ENCODE peak calls at places on chromosomes 5 and 9, in ten cellular contexts. N, E, S, P, L, Z, F, X, C and I are unnamed samples.

GRCh38 chr5:155689403-155689802 is 637.6 kb upstream of the SGCD start:
- DNase-seq in N (no peak), E (no peak), S (no peak), P (no peak), L (no peak), Z (no peak), F (peak), X (no peak), C (peak), I (no peak)

GRCh38 chr5:5688925-5689310 is 266.4 kb downstream of the ICE1 start:
- DNase-seq in N (no peak), E (no peak), S (no peak), P (no peak), L (no peak), Z (no peak), F (no peak), X (no peak), C (no peak), I (no peak)

GRCh38 chr5:93576015-93576414 is 5.0 kb downstream of the NR2F1-AS1 start:
- DNase-seq in N (no peak), E (no peak), S (no peak), P (no peak), L (no peak), Z (no peak), F (peak), X (no peak), C (no peak), I (no peak)

GRCh38 chr5:97838214-97838613 is 655.2 kb upstream of the RIOK2 start:
- DNase-seq in N (no peak), E (peak), S (no peak), P (peak), L (no peak), Z (peak), F (no peak), X (peak), C (no peak), I (no peak)

GRCh38 chr5:118068886-118069285 is 919.5 kb downstream of the DTWD2 start:
- DNase-seq in N (no peak), E (no peak), S (no peak), P (no peak), L (no peak), Z (no peak), F (no peak), X (no peak), C (no peak), I (no peak)

GRCh38 chr5:141969783-141970741 is 1.2 kb downstream of the RNF14 start:
- DNase-seq in N (peak), E (peak), S (peak), P (no peak), L (no peak), Z (no peak), F (no peak), X (no peak), C (peak), I (peak)

GRCh38 chr5:10503997-10504761 is 59.7 kb upstream of the ANKRD33B start:
- DNase-seq in N (no peak), E (no peak), S (no peak), P (peak), L (peak), Z (no peak), F (no peak), X (no peak), C (no peak), I (no peak)

GRCh38 chr9:131738838-131739191 is 1.1 kb downstream of the RAPGEF1 start:
- DNase-seq in N (peak), E (peak), S (peak), P (no peak), L (no peak), Z (peak), F (peak), X (no peak), C (peak), I (no peak)

GRCh38 chr9:136278221-136278620 is 25.7 kb downstream of the CCDC187 start:
- DNase-seq in N (no peak), E (no peak), S (no peak), P (no peak), L (no peak), Z (no peak), F (no peak), X (no peak), C (no peak), I (no peak)

GRCh38 chr5:178785999-178786398 is 55.5 kb upstream of the ZNF354A start:
- DNase-seq in N (peak), E (no peak), S (no peak), P (no peak), L (no peak), Z (no peak), F (no peak), X (no peak), C (no peak), I (no peak)

GRCh38 chr5:73299665-73300435 is 126.9 kb downstream of the TMEM174 start:
- DNase-seq in N (no peak), E (no peak), S (no peak), P (peak), L (peak), Z (no peak), F (peak), X (no peak), C (peak), I (no peak)

GRCh38 chr5:80782626-80783025 is 127.8 kb upstream of the DHFR start:
- DNase-seq in N (no peak), E (no peak), S (no peak), P (no peak), L (no peak), Z (no peak), F (no peak), X (no peak), C (no peak), I (no peak)

GRCh38 chr5:56215019-56215830 is 17.9 kb downstream of the ANKRD55 start:
- DNase-seq in N (no peak), E (no peak), S (no peak), P (no peak), L (no peak), Z (no peak), F (no peak), X (no peak), C (no peak), I (no peak)

GRCh38 chr5:107832746-107833145 is 162.0 kb upstream of the EFNA5 start:
- DNase-seq in N (no peak), E (no peak), S (no peak), P (no peak), L (no peak), Z (no peak), F (no peak), X (no peak), C (no peak), I (no peak)

GRCh38 chr9:124282442-124283231 is 24.9 kb downstream of the NEK6 start:
- DNase-seq in N (peak), E (no peak), S (no peak), P (peak), L (no peak), Z (no peak), F (no peak), X (no peak), C (no peak), I (no peak)

GRCh38 chr5:42547146-42547545 is 123.9 kb downstream of the GHR start:
- DNase-seq in N (peak), E (no peak), S (no peak), P (peak), L (no peak), Z (peak), F (no peak), X (no peak), C (no peak), I (no peak)

GRCh38 chr9:124264812-124265211 is 7.1 kb downstream of the NEK6 start:
- DNase-seq in N (no peak), E (no peak), S (peak), P (peak), L (no peak), Z (no peak), F (no peak), X (no peak), C (no peak), I (no peak)

GRCh38 chr5:96963267-96963666 is 27.4 kb downstream of the LNPEP start:
- DNase-seq in N (peak), E (no peak), S (peak), P (peak), L (no peak), Z (no peak), F (no peak), X (no peak), C (no peak), I (no peak)

GRCh38 chr9:122536138-122536537 is 9.0 kb upstream of the OR1N1 start:
- DNase-seq in N (no peak), E (no peak), S (no peak), P (no peak), L (no peak), Z (no peak), F (no peak), X (no peak), C (no peak), I (no peak)

GRCh38 chr9:36827593-36827992 is 206.5 kb downstream of the PAX5 start:
- DNase-seq in N (no peak), E (no peak), S (no peak), P (no peak), L (no peak), Z (no peak), F (peak), X (no peak), C (peak), I (no peak)

GRCh38 chr5:150641826-150642566 is 1.5 kb downstream of the SYNPO start:
- DNase-seq in N (no peak), E (no peak), S (no peak), P (no peak), L (no peak), Z (no peak), F (peak), X (no peak), C (no peak), I (no peak)

GRCh38 chr9:98083059-98083458 is 26.5 kb downstream of the NANS start:
- DNase-seq in N (peak), E (no peak), S (no peak), P (peak), L (no peak), Z (no peak), F (no peak), X (no peak), C (no peak), I (peak)

GRCh38 chr5:159668556-159668955 is 247.7 kb upstream of the ADRA1B start:
- DNase-seq in N (no peak), E (no peak), S (no peak), P (no peak), L (no peak), Z (no peak), F (no peak), X (no peak), C (no peak), I (no peak)

GRCh38 chr9:10242255-10242654 is 370.5 kb downstream of the PTPRD start:
- DNase-seq in N (no peak), E (no peak), S (no peak), P (no peak), L (no peak), Z (no peak), F (no peak), X (no peak), C (no peak), I (no peak)

GRCh38 chr5:136191304-136192014 is 1.5 kb downstream of the SMIM32 start:
- DNase-seq in N (peak), E (no peak), S (no peak), P (peak), L (peak), Z (peak), F (peak), X (no peak), C (peak), I (peak)

GRCh38 chr5:122721127-122721526 is 53.8 kb upstream of the SNX2 start:
- DNase-seq in N (no peak), E (no peak), S (no peak), P (no peak), L (no peak), Z (no peak), F (no peak), X (no peak), C (no peak), I (no peak)

GRCh38 chr5:87268970-87269377 is 1.3 kb downstream of the RASA1 start:
- DNase-seq in N (no peak), E (no peak), S (no peak), P (no peak), L (no peak), Z (no peak), F (no peak), X (no peak), C (no peak), I (no peak)

GRCh38 chr5:112329429-112330090 is 89.5 kb downstream of the EPB41L4A start:
- DNase-seq in N (no peak), E (peak), S (peak), P (no peak), L (peak), Z (no peak), F (peak), X (no peak), C (peak), I (no peak)

GRCh38 chr9:89889865-89890264 is 285.1 kb downstream of the GADD45G start:
- DNase-seq in N (no peak), E (no peak), S (no peak), P (no peak), L (no peak), Z (no peak), F (no peak), X (no peak), C (no peak), I (no peak)

GRCh38 chr9:113958556-113958955 is 82.4 kb downstream of the ZNF618 start:
- DNase-seq in N (no peak), E (no peak), S (no peak), P (no peak), L (no peak), Z (no peak), F (no peak), X (no peak), C (no peak), I (peak)

GRCh38 chr5:63249960-63250359 is 671.3 kb downstream of the LRRC70 start:
- DNase-seq in N (no peak), E (no peak), S (no peak), P (no peak), L (no peak), Z (no peak), F (no peak), X (no peak), C (no peak), I (no peak)

GRCh38 chr5:36458746-36459145 is 147.7 kb upstream of the SLC1A3 start:
- DNase-seq in N (no peak), E (no peak), S (no peak), P (no peak), L (no peak), Z (peak), F (no peak), X (no peak), C (no peak), I (no peak)

DNA sequence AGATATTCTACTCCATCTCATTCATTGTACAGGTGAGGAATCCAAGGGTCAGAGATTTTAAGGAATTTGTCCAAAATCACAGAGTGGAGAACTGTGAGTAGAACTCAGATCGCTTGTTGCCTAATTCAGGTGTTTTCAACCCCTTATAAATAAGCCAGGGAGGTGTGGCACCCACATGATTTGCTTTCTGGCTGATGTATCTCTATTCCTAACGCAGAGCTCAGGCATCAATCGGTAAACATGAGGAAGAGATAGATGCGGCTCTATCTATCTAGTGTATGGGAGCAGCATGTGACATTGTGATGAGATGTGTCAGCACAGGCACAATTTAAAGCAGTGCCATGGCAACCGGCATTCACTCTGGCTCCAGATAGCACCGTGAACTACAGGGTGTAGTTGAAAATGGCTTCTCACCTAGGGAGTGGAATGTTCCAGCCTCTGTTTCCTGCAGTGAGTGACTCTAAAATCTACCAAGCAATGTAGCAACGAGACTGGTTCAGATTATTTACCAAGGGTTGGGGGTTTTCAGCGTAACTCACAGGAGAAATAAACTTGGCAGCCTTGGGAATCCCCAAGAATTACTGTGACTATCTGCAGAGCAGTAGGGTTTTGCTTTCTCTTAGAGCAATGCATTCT is 53.4 kb upstream of the SUB1 start:
- DNase-seq in N (peak), E (peak), S (peak), P (peak), L (no peak), Z (peak), F (no peak), X (no peak), C (peak), I (peak)
- H2AFZ ChIP-seq in N (no peak), E (peak), S (peak), P (peak), L (peak), Z (peak), F (peak), X (no peak), C (peak), I (no peak)

GRCh38 chr5:15450949-15451348 is 49.0 kb upstream of the FBXL7 start:
- DNase-seq in N (no peak), E (no peak), S (no peak), P (no peak), L (no peak), Z (no peak), F (no peak), X (no peak), C (no peak), I (no peak)

GRCh38 chr5:15452780-15453179 is 47.2 kb upstream of the FBXL7 start:
- DNase-seq in N (no peak), E (no peak), S (no peak), P (no peak), L (no peak), Z (no peak), F (no peak), X (no peak), C (no peak), I (no peak)

GRCh38 chr5:15450473-15450872 is 49.5 kb upstream of the FBXL7 start:
- DNase-seq in N (no peak), E (no peak), S (no peak), P (no peak), L (no peak), Z (no peak), F (no peak), X (no peak), C (no peak), I (no peak)

GRCh38 chr5:15447209-15447608 is 52.8 kb upstream of the FBXL7 start:
- DNase-seq in N (no peak), E (peak), S (no peak), P (no peak), L (no peak), Z (no peak), F (no peak), X (no peak), C (no peak), I (no peak)

DNA sequence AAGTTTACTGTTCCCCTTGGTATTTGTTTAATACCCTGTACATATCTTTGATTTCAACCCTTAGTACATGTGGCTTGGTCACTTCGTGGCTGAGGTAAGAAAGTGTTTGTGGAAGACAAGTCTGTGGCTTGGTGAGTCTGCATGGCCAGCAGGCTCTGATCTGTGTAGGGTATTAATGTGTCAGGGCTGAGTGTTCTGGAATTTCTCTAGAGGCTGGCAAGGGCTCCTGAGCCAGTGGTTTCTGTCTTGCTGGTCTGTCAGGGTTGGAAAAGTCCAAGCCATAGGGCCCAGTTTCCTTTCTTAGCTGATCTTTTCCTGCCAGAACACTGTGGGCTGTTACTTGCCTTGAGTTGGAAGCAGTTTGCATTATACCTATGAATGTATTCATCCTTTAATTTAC is 48.0 kb upstream of the FBXL7 start:
- DNase-seq in N (peak), E (no peak), S (no peak), P (no peak), L (no peak), Z (no peak), F (no peak), X (no peak), C (no peak), I (no peak)
- H2AFZ ChIP-seq in N (no peak), E (no peak), S (no peak), P (no peak), L (no peak), Z (no peak), F (no peak), X (no peak), C (no peak), I (no peak)

GRCh38 chr9:16514131-16514530 is 356.3 kb downstream of the BNC2 start:
- DNase-seq in N (no peak), E (no peak), S (no peak), P (no peak), L (no peak), Z (no peak), F (peak), X (no peak), C (peak), I (no peak)
- H2AFZ ChIP-seq in N (no peak), E (no peak), S (no peak), P (no peak), L (no peak), Z (no peak), F (peak), X (no peak), C (no peak), I (no peak)

GRCh38 chr9:34522971-34523797 is at the start of gene ENHO:
- DNase-seq in N (peak), E (peak), S (peak), P (peak), L (peak), Z (peak), F (peak), X (peak), C (peak), I (peak)
- H2AFZ ChIP-seq in N (peak), E (peak), S (peak), P (no peak), L (peak), Z (peak), F (peak), X (peak), C (peak), I (peak)

DNA sequence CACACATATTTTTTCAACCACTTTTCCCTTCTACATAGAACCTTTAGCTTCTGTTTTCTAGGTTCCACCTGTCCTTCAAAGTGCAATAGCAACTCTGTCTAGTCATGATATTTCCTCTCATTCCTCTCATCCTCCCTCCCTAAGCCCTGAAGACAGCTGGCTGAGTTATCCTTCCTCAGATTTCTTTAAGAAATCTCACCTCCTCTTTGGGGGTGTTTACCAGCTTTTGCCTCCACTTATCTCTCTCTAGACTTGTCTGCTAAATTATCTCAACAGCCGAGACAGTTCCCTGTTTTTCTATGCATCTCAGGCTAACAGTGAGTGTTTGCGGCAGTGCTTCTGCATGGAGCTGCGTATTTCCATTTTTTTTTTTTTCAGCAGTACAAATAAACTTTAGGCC is 20.8 kb downstream of the KCTD16 start:
- DNase-seq in N (no peak), E (no peak), S (no peak), P (no peak), L (no peak), Z (no peak), F (no peak), X (no peak), C (no peak), I (no peak)
- H2AFZ ChIP-seq in N (no peak), E (peak), S (peak), P (no peak), L (no peak), Z (peak), F (no peak), X (no peak), C (peak), I (no peak)

DNA sequence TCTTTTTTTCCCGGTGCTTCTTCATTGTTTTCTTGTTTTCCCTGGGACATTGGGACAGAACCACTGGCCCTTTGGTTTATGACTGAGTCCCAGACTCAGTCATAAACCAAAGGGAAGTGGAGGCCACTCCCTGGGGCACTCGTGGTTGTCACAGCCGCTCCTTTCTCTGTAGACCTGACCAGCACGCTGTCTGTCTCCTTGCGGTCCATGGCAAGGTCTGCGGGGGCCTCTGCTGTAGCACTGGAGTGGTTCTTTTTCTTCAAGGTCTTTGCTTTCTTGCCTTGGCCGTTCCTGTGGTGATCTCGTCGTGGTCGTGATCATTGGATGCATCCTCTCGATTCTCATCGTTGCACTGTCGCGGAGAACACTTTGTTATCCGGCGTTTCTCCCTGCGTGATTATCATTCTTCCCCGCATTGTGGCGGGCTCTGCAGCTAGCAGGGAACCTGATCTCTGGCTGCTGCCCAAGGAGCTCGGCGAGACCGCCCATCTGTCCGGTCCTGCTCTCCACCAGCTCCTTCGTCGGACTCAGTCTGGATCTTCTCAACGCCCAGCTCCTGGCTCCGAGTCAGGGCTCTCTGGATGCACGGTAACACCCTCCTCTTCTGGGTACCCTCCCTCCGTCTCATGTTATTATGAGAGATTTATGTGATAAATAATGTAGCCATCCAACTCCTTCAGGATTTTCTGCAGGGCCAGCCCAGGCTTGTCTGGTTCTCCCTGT is 43.5 kb upstream of the MPDZ start:
- DNase-seq in N (no peak), E (no peak), S (no peak), P (no peak), L (no peak), Z (peak), F (no peak), X (no peak), C (peak), I (no peak)
- H2AFZ ChIP-seq in N (no peak), E (no peak), S (no peak), P (no peak), L (no peak), Z (peak), F (peak), X (no peak), C (peak), I (no peak)